ENCODE peak calls at places on chromosomes 7 and 10, in eight cellular contexts. P, Q, X, Y, E, T, J and S are unnamed samples.

GRCh38 chr7:79590571-79591274 is 137.3 kb upstream of the MAGI2 start:
- DNase-seq in E (no peak), Q (no peak), J (no peak), T (no peak), P (no peak), X (no peak), Y (no peak), S (no peak)

GRCh38 chr7:110386914-110387313 is 704.0 kb upstream of the LRRN3 start:
- DNase-seq in E (no peak), T (no peak), X (no peak), P (peak; percentile 4), Y (no peak), J (no peak), Q (no peak), S (peak; percentile 70)

GRCh38 chr7:150631866-150632864 is at the start of gene GIMAP6:
- DNase-seq in Q (peak; percentile 34), E (no peak), P (no peak), Y (peak; percentile 49), T (no peak), X (peak; percentile 57), J (no peak), S (no peak)

GRCh38 chr7:1758417-1758858 is 88.4 kb downstream of the ELFN1 start:
- DNase-seq in J (no peak), X (no peak), P (peak; percentile 43), E (no peak), Q (no peak), T (no peak), Y (no peak), S (peak; percentile 45)

GRCh38 chr7:81447351-81447952 is 322.4 kb downstream of the HGF start:
- DNase-seq in T (no peak), Q (no peak), E (no peak), J (peak; percentile 22), X (no peak), P (peak; percentile 68), Y (no peak), S (peak; percentile 89)

GRCh38 chr10:24622781-24623301 is 100.8 kb downstream of the ARHGAP21 start:
- DNase-seq in Q (peak; percentile 53), T (peak; percentile 3), Y (no peak), P (peak; percentile 31), J (no peak), E (no peak), X (peak; percentile 25), S (peak; percentile 61)

GRCh38 chr10:132400547-132401151 is 3.6 kb downstream of the PWWP2B start:
- DNase-seq in E (no peak), Q (no peak), X (no peak), P (no peak), Y (no peak), T (no peak), J (no peak), S (no peak)

GRCh38 chr7:154450434-154450833 is 398.2 kb downstream of the DPP6 start:
- DNase-seq in E (no peak), X (no peak), Q (no peak), P (no peak), J (no peak), T (no peak), Y (no peak), S (no peak)

GRCh38 chr10:110075726-110076125 is 67.9 kb downstream of the ADD3 start:
- DNase-seq in T (no peak), E (no peak), Q (no peak), X (no peak), P (no peak), Y (no peak), J (no peak), S (no peak)

GRCh38 chr7:96654630-96655188 is 54.9 kb downstream of the SEM1 start:
- DNase-seq in P (no peak), J (peak; percentile 48), T (no peak), Q (no peak), X (no peak), Y (no peak), E (no peak), S (no peak)

GRCh38 chr7:117157121-117157870 is 165.6 kb downstream of the WNT2 start:
- DNase-seq in J (no peak), Q (no peak), P (peak; percentile 98), X (no peak), E (no peak), Y (no peak), T (no peak), S (peak; percentile 85)

GRCh38 chr10:48602401-48603135 is 2.3 kb downstream of the ARHGAP22 start:
- DNase-seq in P (peak; percentile 39), T (no peak), Y (no peak), X (no peak), Q (no peak), J (no peak), E (no peak), S (no peak)

GRCh38 chr10:48444861-48445841 is 138.7 kb downstream of the MAPK8 start:
- DNase-seq in J (peak; percentile 41), Y (no peak), X (no peak), T (no peak), Q (no peak), P (no peak), E (peak; percentile 35), S (no peak)

GRCh38 chr7:5557920-5558401 is 134.3 kb upstream of the TNRC18 start:
- DNase-seq in Q (no peak), T (no peak), E (no peak), X (no peak), J (no peak), P (peak; percentile 47), Y (no peak), S (no peak)

GRCh38 chr10:67883710-67884312 is 645 bp upstream of the SIRT1 start:
- DNase-seq in J (no peak), E (no peak), X (no peak), Y (no peak), P (peak; percentile 50), T (no peak), Q (no peak), S (no peak)

GRCh38 chr10:17348111-17349008 is 106.0 kb downstream of the ST8SIA6 start:
- DNase-seq in Y (no peak), T (no peak), E (no peak), X (no peak), P (peak; percentile 84), J (no peak), Q (no peak), S (peak; percentile 84)

GRCh38 chr10:82826132-82826531 is 951.1 kb downstream of the NRG3 start:
- DNase-seq in Y (no peak), P (peak; percentile 88), Q (no peak), J (no peak), E (no peak), T (no peak), X (no peak), S (no peak)

GRCh38 chr10:117071293-117072050 is 66.5 kb upstream of the SHTN1 start:
- DNase-seq in X (no peak), E (no peak), Q (no peak), P (peak; percentile 18), T (no peak), Y (no peak), J (no peak), S (peak; percentile 4)

GRCh38 chr7:131628634-131629033 is 72.2 kb upstream of the PODXL start:
- DNase-seq in T (no peak), X (no peak), Y (no peak), P (no peak), E (no peak), Q (no peak), J (no peak), S (no peak)

GRCh38 chr10:80659284-80659683 is 121.6 kb downstream of the SH2D4B start:
- DNase-seq in T (no peak), J (no peak), Y (no peak), E (no peak), P (no peak), X (no peak), Q (no peak), S (no peak)

GRCh38 chr7:108454674-108455523 is 1.3 kb downstream of the NRCAM start:
- DNase-seq in T (no peak), Y (no peak), E (no peak), X (no peak), P (no peak), Q (no peak), J (peak; percentile 66), S (peak; percentile 31)

GRCh38 chr7:154744226-154744860 is 258.6 kb downstream of the PAXIP1 start:
- DNase-seq in E (no peak), P (no peak), T (no peak), Y (no peak), X (peak; percentile 15), Q (no peak), J (peak; percentile 34), S (peak; percentile 2)

GRCh38 chr10:117537436-117537903 is 5.1 kb upstream of the EMX2 start:
- DNase-seq in Q (no peak), P (no peak), J (no peak), X (no peak), T (no peak), E (no peak), Y (no peak), S (peak; percentile 42)

GRCh38 chr10:8908013-8908412 is 853.5 kb downstream of the GATA3 start:
- DNase-seq in T (no peak), P (no peak), Y (no peak), J (no peak), E (no peak), Q (no peak), X (no peak), S (no peak)

GRCh38 chr7:69817096-69817495 is 218.8 kb downstream of the AUTS2 start:
- DNase-seq in P (peak; percentile 91), J (no peak), X (no peak), Y (no peak), T (no peak), Q (no peak), E (no peak), S (peak; percentile 62)

GRCh38 chr7:21076579-21076978 is 289.9 kb upstream of the SP8 start:
- DNase-seq in Q (no peak), T (no peak), P (no peak), E (peak; percentile 24), X (no peak), J (no peak), Y (no peak), S (no peak)

GRCh38 chr7:39428221-39428620 is 138.0 kb upstream of the YAE1 start:
- DNase-seq in P (peak; percentile 86), E (no peak), Q (no peak), T (no peak), X (no peak), J (no peak), Y (no peak), S (peak; percentile 78)

GRCh38 chr7:13117103-13117502 is 429.7 kb downstream of the ARL4A start:
- DNase-seq in J (no peak), P (peak; percentile 8), E (no peak), Y (no peak), X (no peak), T (no peak), Q (no peak), S (peak; percentile 63)

GRCh38 chr7:34066968-34067367 is 161.6 kb downstream of the BMPER start:
- DNase-seq in X (no peak), P (no peak), Y (no peak), Q (no peak), E (peak; percentile 43), T (no peak), J (peak; percentile 14), S (peak; percentile 77)

GRCh38 chr7:112898432-112899290 is 108.5 kb upstream of the TMEM168 start:
- DNase-seq in P (peak; percentile 63), Q (no peak), X (peak; percentile 54), E (peak; percentile 4), Y (no peak), J (peak; percentile 45), T (no peak), S (peak; percentile 89)

GRCh38 chr7:149367417-149367816 is 93.4 kb downstream of the ZNF777 start:
- DNase-seq in J (no peak), X (no peak), Y (no peak), T (no peak), Q (no peak), E (no peak), P (no peak), S (no peak)

GRCh38 chr7:37724732-37725131 is 41.2 kb downstream of the GPR141 start:
- DNase-seq in Q (no peak), J (no peak), Y (no peak), P (no peak), X (no peak), E (no peak), T (no peak), S (no peak)

GRCh38 chr10:114544045-114544659 is 113.9 kb downstream of the ABLIM1 start:
- DNase-seq in Q (peak; percentile 84), E (no peak), J (no peak), Y (peak; percentile 77), P (no peak), T (peak; percentile 54), X (peak; percentile 89), S (no peak)

GRCh38 chr7:128387663-128388485 is 21.9 kb downstream of the IMPDH1 start:
- DNase-seq in T (peak; percentile 52), J (peak; percentile 73), Q (peak; percentile 33), E (no peak), X (peak; percentile 71), Y (peak; percentile 58), P (peak; percentile 56), S (peak; percentile 79)